ENCODE peak calls at places on chromosomes 13 and 19, in five cellular contexts. W, F, M, T and D are unnamed samples.

GRCh38 chr19:19661675-19662251 is 1.7 kb downstream of the ATP13A1 start:
- DNase-seq in W (no peak), F (peak), M (no peak), T (peak), D (no peak)

GRCh38 chr19:18596752-18597157 is 8.2 kb downstream of the REX1BD start:
- DNase-seq in W (peak), F (peak), M (no peak), T (peak), D (peak)

GRCh38 chr19:42512743-42513304 is 15.5 kb downstream of the CEACAM1 start:
- DNase-seq in W (no peak), F (no peak), M (no peak), T (no peak), D (no peak)

GRCh38 chr19:11225815-11226214 is 13.6 kb upstream of the ANGPTL8 start:
- DNase-seq in W (no peak), F (no peak), M (no peak), T (no peak), D (no peak)

GRCh38 chr13:59304596-59304995 is 859.1 kb downstream of the DIAPH3 start:
- DNase-seq in W (no peak), F (no peak), M (no peak), T (no peak), D (no peak)

GRCh38 chr19:43420954-43421353 is 6.3 kb downstream of the TEX101 start:
- DNase-seq in W (no peak), F (no peak), M (no peak), T (no peak), D (no peak)

GRCh38 chr19:29761575-29762225 is 46.6 kb upstream of the C19orf12 start:
- DNase-seq in W (no peak), F (peak), M (no peak), T (no peak), D (no peak)

GRCh38 chr13:59533561-59534337 is 630.0 kb downstream of the DIAPH3 start:
- DNase-seq in W (no peak), F (no peak), M (no peak), T (peak), D (peak)

GRCh38 chr13:51562011-51562671 is 22.1 kb upstream of the WDFY2 start:
- DNase-seq in W (no peak), F (no peak), M (no peak), T (no peak), D (no peak)

GRCh38 chr13:27549406-27549981 is 70.8 kb downstream of the LNX2 start:
- DNase-seq in W (no peak), F (peak), M (no peak), T (no peak), D (peak)

GRCh38 chr13:41029629-41030028 is 10.5 kb upstream of the ELF1 start:
- DNase-seq in W (no peak), F (no peak), M (no peak), T (no peak), D (no peak)

GRCh38 chr13:98509271-98510155 is 67.4 kb downstream of the STK24 start:
- DNase-seq in W (peak), F (peak), M (no peak), T (peak), D (peak)

GRCh38 chr13:42277618-42278276 is 5.8 kb downstream of the AKAP11 start:
- DNase-seq in W (no peak), F (no peak), M (no peak), T (no peak), D (no peak)

GRCh38 chr13:99981115-99982020 is at the start of gene ZIC2:
- DNase-seq in W (no peak), F (peak), M (peak), T (peak), D (no peak)

DNA sequence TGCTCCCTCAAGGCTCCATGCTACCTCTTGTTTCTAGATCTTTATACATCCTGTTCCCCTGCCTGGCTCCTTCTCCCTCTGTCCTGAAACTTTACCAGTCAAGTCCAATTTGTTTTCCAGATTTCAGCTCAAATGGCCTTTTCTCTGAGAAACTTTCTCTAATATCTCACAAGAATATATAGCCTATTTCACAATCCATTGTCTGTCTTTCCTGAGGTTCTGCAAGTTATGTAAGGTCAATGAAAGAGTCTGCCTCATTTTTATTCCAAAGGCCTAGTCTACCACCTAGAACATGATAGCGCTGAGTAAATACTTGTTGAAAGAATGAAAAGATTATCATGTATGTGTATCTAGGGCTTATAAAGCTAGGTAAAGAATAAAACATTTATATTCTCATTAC is 348.8 kb downstream of the SPRY2 start:
- DNase-seq in W (no peak), F (no peak), M (no peak), T (no peak), D (peak)
- TF ChIP-seq CTCF in W (no peak), F (no peak), M (no peak), T (no peak), D (no peak)

GRCh38 chr19:3557461-3558248 is at the start of gene MFSD12:
- DNase-seq in W (peak), F (peak), M (peak), T (peak), D (peak)
- TF ChIP-seq CTCF in W (no peak), F (no peak), M (no peak), T (no peak), D (no peak)

DNA sequence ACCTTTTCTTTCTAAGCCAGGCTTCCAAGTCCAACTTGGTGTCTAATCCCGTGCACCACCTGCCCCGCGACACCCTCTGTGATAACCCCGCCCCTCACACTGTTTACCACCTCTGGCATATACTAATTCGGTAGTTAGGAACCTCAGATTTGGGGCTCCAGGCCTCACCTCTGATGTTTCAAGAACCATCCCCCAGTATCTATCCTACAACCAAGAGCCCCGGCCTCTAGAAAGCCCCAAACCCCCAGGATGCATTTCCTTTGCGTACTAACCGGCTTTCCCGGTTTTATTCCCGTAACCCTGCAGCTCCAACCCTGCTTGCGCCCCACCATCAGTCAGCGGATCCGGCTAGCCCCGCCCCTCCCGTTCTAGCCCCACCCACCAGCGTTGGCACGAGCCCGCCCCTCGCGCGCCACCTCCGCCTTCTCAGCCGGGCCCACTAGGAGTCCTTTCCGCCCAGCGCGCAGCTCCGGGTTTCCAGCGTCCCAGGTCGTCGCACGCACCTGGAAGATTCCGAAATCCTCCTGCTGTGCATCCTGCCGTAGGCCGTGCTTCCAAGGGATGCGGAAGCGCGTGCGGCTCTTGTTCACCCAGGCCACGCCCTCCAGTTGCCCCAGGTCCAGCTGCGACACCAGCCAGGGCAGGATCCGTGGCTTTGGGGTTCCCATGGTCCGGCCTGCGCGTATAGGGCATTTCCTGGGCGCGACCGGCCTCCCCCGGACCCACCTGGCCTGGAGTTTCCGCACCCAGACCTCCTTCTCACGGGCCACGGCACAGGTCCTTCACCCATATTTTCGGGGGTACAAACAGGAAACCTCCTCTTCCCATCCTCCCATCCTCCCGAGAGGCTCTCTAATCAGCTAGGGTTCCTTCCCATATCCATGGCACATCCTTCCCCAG is 1.2 kb downstream of the IRF3 start:
- DNase-seq in W (peak), F (peak), M (peak), T (peak), D (peak)
- TF ChIP-seq CTCF in W (peak), F (no peak), M (no peak), T (peak), D (no peak)

DNA sequence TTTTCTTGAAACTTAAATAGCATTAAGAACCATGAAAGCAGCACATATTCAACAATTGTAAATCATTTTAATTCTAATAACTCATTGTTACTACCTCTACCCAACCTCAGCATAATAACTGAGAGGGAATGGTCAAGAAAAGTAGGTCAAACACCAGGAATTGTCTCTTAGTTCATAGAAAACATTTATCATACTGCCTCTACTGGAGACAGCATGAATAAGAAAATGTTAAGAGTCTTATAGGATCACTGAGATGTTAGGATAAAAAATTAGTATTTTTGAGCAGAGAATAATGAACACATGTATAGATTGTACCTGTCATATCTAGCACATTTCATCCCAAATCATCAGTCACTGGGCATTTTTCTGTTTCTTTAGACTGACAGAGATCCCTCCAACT is 515.3 kb downstream of the PCDH9 start:
- DNase-seq in W (no peak), F (no peak), M (no peak), T (no peak), D (no peak)
- TF ChIP-seq CTCF in W (no peak), F (no peak), M (no peak), T (no peak), D (peak)

DNA sequence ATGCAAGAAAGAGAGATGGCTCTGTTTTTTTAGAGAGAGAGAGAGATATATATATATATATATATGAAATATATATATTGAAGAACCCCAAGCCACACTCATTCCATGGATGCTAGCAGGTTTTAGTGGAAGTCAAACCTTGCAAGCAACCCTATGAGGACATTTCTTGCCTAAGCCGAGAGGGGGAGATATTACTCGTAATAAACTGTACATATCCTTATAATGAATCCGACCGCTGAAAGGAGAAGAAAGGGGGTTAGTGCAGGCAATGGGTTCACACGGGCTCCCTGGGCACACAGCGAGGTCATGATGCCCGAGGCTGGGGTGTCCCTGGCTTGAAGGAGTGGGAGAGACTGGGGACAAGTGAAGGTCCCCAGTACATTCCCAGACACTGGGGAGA is 78.3 kb downstream of the IER2 start:
- DNase-seq in W (no peak), F (no peak), M (no peak), T (peak), D (no peak)
- TF ChIP-seq CTCF in W (no peak), F (no peak), M (no peak), T (peak), D (no peak)

GRCh38 chr13:62250501-62251175 is 835.0 kb upstream of the PCDH20 start:
- DNase-seq in W (no peak), F (no peak), M (no peak), T (no peak), D (peak)
- TF ChIP-seq CTCF in W (no peak), F (no peak), M (no peak), T (no peak), D (no peak)

DNA sequence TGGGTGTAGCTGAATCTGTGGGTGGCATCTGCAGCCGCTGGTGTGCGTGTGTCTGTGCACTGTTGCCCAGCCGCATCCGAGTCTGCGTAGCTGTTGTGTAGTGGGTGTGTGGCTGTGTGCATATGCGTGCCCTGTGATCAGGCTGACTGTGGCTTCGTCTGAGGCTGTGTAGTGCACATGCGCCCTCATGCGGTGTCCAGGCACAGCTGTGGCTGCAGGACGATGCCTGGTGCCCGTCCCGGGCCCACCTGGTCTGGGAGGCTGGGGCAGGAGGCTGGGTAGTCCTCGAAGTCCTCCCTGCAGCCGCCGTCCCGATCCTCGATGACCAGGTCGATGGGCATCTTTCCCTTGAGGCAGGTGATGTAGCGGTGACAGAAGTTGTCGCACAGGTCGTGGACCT is 4.9 kb downstream of the MEIS3 start:
- DNase-seq in W (peak), F (no peak), M (no peak), T (peak), D (no peak)
- TF ChIP-seq CTCF in W (no peak), F (no peak), M (no peak), T (peak), D (no peak)

DNA sequence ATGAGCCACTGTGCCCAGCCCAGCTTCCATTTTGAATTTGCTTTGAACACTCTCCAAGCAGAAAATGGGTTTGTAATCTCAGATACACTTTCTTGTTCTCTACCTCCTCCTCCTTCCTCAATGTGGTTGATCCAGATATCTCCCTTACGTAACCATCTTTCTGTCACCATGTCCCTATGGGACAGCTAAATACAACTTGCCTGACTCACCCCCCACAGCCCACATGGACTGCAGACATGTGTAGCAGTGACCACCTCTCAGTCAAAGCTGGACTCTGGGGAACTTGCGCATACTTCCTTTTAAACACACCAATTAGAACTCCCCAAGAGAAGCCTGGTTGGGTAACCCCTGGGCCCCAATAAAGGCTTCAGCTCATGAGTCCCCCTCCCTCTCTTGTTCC is 10.8 kb upstream of the ZNF799 start:
- DNase-seq in W (no peak), F (no peak), M (no peak), T (peak), D (no peak)
- TF ChIP-seq CTCF in W (no peak), F (no peak), M (no peak), T (no peak), D (no peak)

DNA sequence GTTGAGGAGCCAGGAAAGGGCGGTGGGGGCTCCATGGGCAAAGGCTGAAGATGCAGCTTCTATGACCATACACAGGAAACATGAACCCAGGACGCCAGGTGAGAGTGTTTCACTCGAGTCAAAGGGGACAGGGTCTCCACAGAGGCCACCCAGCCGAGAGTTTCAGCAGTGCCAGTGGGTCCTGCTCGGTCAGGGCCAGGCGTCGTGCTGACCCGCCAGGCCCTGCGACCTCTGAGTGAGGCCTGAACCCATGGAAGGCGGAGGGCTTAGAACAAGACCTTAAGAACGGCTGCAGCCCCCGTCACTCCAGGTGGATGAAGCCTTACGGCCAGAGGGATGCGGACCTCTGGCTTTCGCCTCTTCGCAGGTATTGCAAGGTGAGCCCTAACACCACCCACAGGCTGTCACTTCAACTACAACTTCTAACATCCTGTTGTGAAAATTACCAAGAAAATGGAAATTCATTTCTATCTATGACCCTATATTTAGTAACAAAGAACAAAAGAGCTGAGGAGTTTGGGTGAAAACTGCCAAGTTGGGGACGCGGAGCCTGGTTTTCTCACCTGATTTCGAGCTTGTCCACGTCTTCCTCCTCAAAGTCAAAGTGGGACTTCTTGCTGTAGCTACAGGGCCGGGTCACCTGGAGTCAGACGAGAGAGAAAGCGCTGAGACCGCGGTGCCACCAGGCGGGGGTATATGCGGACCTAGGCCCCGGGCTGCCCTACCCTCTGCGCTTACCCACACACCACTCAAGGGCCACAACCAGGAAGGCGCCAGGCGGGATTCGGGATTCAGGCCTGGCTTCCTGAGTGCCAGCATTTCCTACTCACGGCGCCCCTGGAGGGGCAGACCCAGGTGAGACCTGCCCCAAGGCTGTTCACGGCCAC is 50.1 kb upstream of the C13orf46 start:
- DNase-seq in W (no peak), F (no peak), M (no peak), T (no peak), D (no peak)
- TF ChIP-seq CTCF in W (no peak), F (no peak), M (no peak), T (no peak), D (no peak)

GRCh38 chr19:38361633-38362075 is 12.7 kb upstream of the PSMD8 start:
- DNase-seq in W (peak), F (peak), M (no peak), T (peak), D (peak)
- TF ChIP-seq CTCF in W (no peak), F (no peak), M (no peak), T (peak), D (no peak)